ENCODE peak calls at places on chromosomes 12 and 14, in five cellular contexts. I is HepG2, S is H1, V is SK-N-SH, C is GM12878. U is an unnamed sample.
A peak's percentile ranks its signal among the peaks of the same experiment; 100 is the strongest.

GRCh38 chr12:130540376-130540775 is 175.7 kb downstream of the RIMBP2 start:
- DNase-seq in I (no peak), S (no peak), V (no peak), C (no peak), U (no peak)

GRCh38 chr12:14408208-14408607 is 42.7 kb downstream of the ATF7IP start:
- DNase-seq in I (no peak), S (no peak), V (peak; percentile 13), C (no peak), U (peak; percentile 38)

GRCh38 chr14:94599656-94600004 is 12.6 kb upstream of the SERPINA3 start:
- DNase-seq in I (no peak), S (no peak), V (no peak), C (no peak), U (no peak)

GRCh38 chr12:42473130-42473529 is 116.4 kb downstream of the PRICKLE1 start:
- DNase-seq in I (no peak), S (no peak), V (no peak), C (no peak), U (no peak)

GRCh38 chr12:133233006-133233405 is 2.7 kb downstream of the ANHX start:
- DNase-seq in I (no peak), S (no peak), V (no peak), C (no peak), U (no peak)

GRCh38 chr14:96747006-96747405 is 50.2 kb upstream of the VRK1 start:
- DNase-seq in I (no peak), S (no peak), V (no peak), C (no peak), U (no peak)

GRCh38 chr12:122651520-122652224 is 51.5 kb downstream of the HCAR2 start:
- DNase-seq in I (no peak), S (no peak), V (no peak), C (no peak), U (no peak)

GRCh38 chr14:74835607-74836250 is 40.2 kb downstream of the PROX2 start:
- DNase-seq in I (no peak), S (no peak), V (no peak), C (peak; percentile 23), U (no peak)

GRCh38 chr12:121883315-121883660 is 5.3 kb upstream of the PSMD9 start:
- DNase-seq in I (no peak), S (no peak), V (no peak), C (no peak), U (no peak)

GRCh38 chr14:102085503-102085902 is 1.3 kb downstream of the HSP90AA1 start:
- DNase-seq in I (no peak), S (no peak), V (no peak), C (no peak), U (no peak)
- TF ChIP-seq GABPA in I (no peak), S (no peak), V (no peak), C (no peak), U (no peak)

DNA sequence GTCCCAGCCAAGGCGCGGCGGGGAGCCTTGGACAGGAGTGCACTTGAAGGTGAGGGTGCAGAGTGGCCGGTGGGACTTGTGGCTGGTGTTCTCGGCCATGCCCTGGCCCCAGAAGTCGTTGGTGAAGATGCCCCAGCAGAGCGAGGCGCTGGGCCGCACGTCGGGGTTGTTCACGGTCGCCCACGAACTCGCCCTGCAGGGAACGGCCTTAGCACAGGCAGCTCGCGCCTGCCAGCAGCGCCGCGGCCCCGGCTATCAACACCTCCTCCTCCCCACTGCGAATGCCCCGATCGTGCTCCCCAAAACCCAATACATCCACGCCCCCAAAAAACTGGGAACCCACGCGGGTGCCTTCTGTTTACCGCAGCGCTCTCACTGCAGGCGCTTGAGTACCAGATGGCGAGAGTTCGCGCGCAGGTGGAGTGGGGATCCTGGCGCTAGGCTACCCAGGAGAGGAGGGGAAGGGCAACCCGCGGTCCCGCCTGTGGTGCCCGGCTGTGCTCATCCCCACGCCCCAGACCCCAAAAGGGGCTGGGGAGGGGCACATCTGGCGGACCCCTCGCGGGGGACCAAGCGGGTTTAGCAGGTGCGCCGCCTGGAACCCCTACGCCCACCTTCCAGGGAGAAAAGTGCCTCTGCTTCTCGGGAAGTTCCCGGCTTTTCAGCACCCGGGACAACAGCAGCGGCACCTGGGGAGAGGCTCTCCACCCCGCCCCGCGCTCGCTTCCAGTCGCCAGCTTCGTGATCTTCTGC is 386.3 kb upstream of the TMTC1 start:
- DNase-seq in I (no peak), S (peak; percentile 62), V (no peak), C (no peak), U (no peak)
- H3K4me2 ChIP-seq in I (no peak overlapping the region), S (peak overlapping the region; percentile 81), V (no peak overlapping the region), C (no peak overlapping the region), U (no peak overlapping the region)

DNA sequence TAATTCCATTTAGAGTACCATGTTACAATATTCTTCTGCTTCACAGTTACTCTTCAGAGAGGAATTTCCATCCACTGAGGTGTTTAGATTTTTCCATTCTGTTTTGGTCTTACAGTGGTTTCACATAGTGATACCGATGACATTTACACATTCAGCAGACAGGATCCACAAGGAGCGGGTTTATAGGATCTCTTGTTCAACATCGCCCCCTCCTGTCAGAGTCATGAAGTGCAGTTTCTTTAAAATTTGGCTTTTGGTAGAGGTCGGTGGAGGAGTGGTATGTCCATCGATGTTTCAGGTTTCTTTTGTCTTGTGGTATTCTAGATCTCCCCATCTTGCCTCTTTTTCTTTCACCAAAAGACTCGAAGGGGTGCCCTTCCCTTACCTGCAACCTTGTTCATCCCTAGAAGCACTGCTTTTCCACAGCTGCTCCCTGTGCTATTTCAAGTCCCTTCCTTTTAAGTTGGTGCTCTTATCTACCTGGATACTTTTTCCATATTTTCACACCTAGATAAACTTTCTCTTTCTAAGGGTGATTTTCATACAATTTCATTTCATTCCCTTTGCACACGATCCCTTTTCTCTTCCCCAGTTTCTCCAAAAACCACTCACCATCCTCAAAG is 181.3 kb downstream of the ITPR2 start:
- DNase-seq in I (peak; percentile 59), S (peak; percentile 93), V (peak; percentile 75), C (peak; percentile 21), U (peak; percentile 70)
- TF ChIP-seq GABPA in I (no peak), S (no peak), V (no peak), C (no peak), U (no peak)

DNA sequence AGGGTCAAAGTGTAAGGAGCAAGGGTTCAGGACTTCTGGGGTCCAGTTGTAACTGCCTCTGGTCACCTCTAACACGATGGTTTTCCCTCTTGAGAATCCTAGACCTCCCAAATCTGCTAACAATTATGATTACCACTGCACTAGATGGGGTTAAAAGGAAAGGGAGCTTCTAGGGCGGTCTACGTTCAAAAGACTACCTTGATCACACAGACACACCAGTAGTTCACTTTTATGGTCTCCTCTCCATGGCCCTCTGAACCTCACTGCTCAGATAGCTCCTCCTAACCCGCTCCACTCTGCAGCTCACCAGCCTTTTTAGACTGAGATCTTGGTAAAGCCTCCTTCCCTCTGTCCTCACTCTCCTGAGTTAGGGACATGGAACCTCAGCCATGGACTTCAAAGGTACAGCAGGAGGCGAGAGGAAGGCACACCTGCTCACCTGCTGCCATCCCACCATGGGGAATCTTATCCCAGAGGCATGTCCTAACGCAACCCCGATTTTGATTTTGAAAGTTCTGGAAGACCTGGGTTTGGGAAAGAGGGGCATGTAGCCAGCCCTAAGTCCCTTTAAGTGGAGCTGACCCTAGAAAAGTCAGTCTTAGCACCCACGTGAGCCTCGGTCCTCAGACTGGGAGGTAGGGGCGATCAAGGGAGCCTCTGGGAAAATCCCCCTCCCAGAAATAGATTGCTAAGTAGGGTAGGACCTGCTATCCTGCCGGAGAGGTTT is 1.4 kb downstream of the ZNF219 start:
- DNase-seq in I (no peak), S (no peak), V (peak; percentile 14), C (no peak), U (no peak)
- H3K4me2 ChIP-seq in I (peak overlapping the region; percentile 94), S (peak overlapping the region; percentile 91), V (peak overlapping the region; percentile 59), C (no peak overlapping the region), U (no peak overlapping the region)

GRCh38 chr14:21269252-21270046 is at the start of gene HNRNPC:
- DNase-seq in I (peak; percentile 100), S (peak; percentile 100), V (peak; percentile 93), C (peak; percentile 100), U (peak; percentile 92)

GRCh38 chr14:21264025-21264801 is 5.0 kb downstream of the HNRNPC start:
- DNase-seq in I (no peak), S (no peak), V (no peak), C (peak; percentile 56), U (no peak)

GRCh38 chr14:21267431-21267845 is 1.8 kb downstream of the HNRNPC start:
- DNase-seq in I (no peak), S (peak; percentile 17), V (no peak), C (no peak), U (no peak)

GRCh38 chr14:21268612-21269251 is 510 bp downstream of the HNRNPC start:
- DNase-seq in I (peak; percentile 77), S (no peak), V (no peak), C (no peak), U (peak; percentile 70)

GRCh38 chr14:21267886-21268611 is 1.2 kb downstream of the HNRNPC start:
- DNase-seq in I (no peak), S (no peak), V (no peak), C (no peak), U (no peak)
- TF ChIP-seq GABPA in I (no peak), S (no peak), V (no peak), C (no peak), U (no peak)

DNA sequence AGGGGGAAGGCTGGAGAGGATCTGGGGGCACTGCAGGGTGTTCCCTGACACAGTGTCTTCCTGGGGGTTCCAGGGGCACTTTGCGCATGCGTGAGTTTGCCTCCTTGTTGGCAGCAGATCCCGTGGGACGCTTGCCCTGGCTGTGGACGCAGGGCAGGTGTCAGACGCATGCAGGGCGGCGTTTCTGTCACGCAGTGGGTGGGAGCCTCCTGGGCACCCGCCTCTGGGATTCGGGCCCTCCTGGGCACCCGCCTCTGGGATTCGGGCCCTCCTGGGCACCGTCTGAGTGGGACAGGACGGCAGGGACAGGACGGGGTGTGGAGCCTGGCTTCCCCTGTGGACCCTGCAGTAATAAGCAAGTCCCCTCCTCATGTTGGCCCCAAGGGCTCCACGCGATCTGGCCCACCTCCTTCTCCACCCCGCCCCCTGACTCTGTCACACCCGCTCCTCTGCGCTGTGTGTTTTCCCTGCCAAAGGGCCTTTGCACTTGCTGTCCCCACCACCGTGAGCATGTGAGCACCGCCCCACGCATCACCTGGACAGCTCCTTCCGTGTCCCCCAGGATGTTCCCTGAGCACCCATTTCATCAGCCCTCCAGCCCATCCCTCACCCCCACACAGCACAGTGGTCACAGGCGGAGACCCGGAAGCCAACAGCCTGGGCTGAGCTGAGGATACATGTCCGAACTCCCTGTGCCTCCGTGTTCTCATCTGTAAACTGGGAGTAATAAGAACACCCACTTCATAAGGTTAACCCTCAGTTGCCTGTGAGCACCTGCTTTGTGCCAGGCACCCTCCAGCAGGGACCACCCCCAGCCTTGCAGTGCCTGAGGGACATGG is 4.4 kb downstream of the MMP17 start:
- DNase-seq in I (no peak), S (no peak), V (peak; percentile 76), C (no peak), U (no peak)
- H3K4me2 ChIP-seq in I (no peak overlapping the region), S (no peak overlapping the region), V (peak overlapping the region; percentile 74), C (peak overlapping the region; percentile 7), U (no peak overlapping the region)

U was measured in K562.